ENCODE peak calls at places on chromosomes 12 and 14, in nine cellular contexts. M is AG10803, D is OCI-LY7, H is neural progenitor cell, T is H9, C is Panc1, U is WTC11, B is fibroblast of mammary gland, G is psoas muscle. Z is an unnamed sample.

GRCh38 chr12:51118706-51119105 is 35.3 kb upstream of the CSRNP2 start:
- DNase-seq in M (peak), D (no peak), H (no peak), T (no peak), C (peak), U (no peak), B (peak), G (no peak), Z (no peak)

GRCh38 chr12:131061041-131061806 is 107.5 kb downstream of the ADGRD1 start:
- DNase-seq in M (no peak), D (peak), H (no peak), T (peak), C (no peak), U (no peak), B (no peak), G (no peak), Z (no peak)

GRCh38 chr12:125860672-125861288 is 795.5 kb downstream of the AACS start:
- DNase-seq in M (no peak), D (no peak), H (no peak), T (no peak), C (no peak), U (no peak), B (no peak), G (no peak), Z (no peak)

GRCh38 chr12:26205946-26206345 is 10.6 kb downstream of the SSPN start:
- DNase-seq in M (no peak), D (no peak), H (no peak), T (no peak), C (no peak), U (no peak), B (no peak), G (no peak), Z (no peak)

GRCh38 chr12:100043657-100044056 is 58.9 kb upstream of the ANKS1B start:
- DNase-seq in M (no peak), D (no peak), H (no peak), T (no peak), C (no peak), U (no peak), B (no peak), G (no peak), Z (no peak)

GRCh38 chr12:28583771-28584261 is 393.6 kb downstream of the CCDC91 start:
- DNase-seq in M (peak), D (no peak), H (no peak), T (no peak), C (no peak), U (no peak), B (peak), G (no peak), Z (no peak)

GRCh38 chr14:103136388-103137271 is 13.4 kb downstream of the TNFAIP2 start:
- DNase-seq in M (peak), D (no peak), H (peak), T (peak), C (peak), U (peak), B (peak), G (peak), Z (no peak)

GRCh38 chr12:72365151-72365550 is 93.0 kb downstream of the TRHDE start:
- DNase-seq in M (no peak), D (no peak), H (no peak), T (no peak), C (no peak), U (no peak), B (no peak), G (no peak), Z (no peak)

GRCh38 chr12:118311666-118312065 is 61.0 kb downstream of the TAOK3 start:
- DNase-seq in M (peak), D (no peak), H (no peak), T (no peak), C (no peak), U (no peak), B (no peak), G (no peak), Z (no peak)

GRCh38 chr12:122023339-122024131 is 1.9 kb downstream of the BCL7A start:
- DNase-seq in M (peak), D (peak), H (peak), T (peak), C (no peak), U (peak), B (peak), G (peak), Z (peak)

GRCh38 chr12:29039013-29039412 is 110.1 kb upstream of the FAR2 start:
- DNase-seq in M (peak), D (no peak), H (no peak), T (no peak), C (no peak), U (no peak), B (peak), G (no peak), Z (no peak)

GRCh38 chr14:96027356-96028335 is 11.5 kb upstream of the C14orf132 start:
- DNase-seq in M (no peak), D (no peak), H (peak), T (no peak), C (no peak), U (no peak), B (no peak), G (no peak), Z (no peak)

GRCh38 chr12:25670076-25671055 is 117.3 kb upstream of the LMNTD1 start:
- DNase-seq in M (no peak), D (no peak), H (no peak), T (no peak), C (no peak), U (no peak), B (peak), G (no peak), Z (no peak)

GRCh38 chr14:102774391-102775153 is 2.7 kb upstream of the TRAF3 start:
- DNase-seq in M (peak), D (peak), H (peak), T (peak), C (no peak), U (peak), B (peak), G (no peak), Z (peak)

GRCh38 chr12:8681129-8681902 is 16.5 kb upstream of the RIMKLB start:
- DNase-seq in M (peak), D (no peak), H (no peak), T (peak), C (no peak), U (no peak), B (peak), G (no peak), Z (no peak)

GRCh38 chr12:131347345-131347714 is 363.6 kb upstream of the SFSWAP start:
- DNase-seq in M (no peak), D (no peak), H (no peak), T (no peak), C (no peak), U (no peak), B (no peak), G (no peak), Z (no peak)

GRCh38 chr12:89333564-89334252 is 18.6 kb downstream of the DUSP6 start:
- DNase-seq in M (no peak), D (no peak), H (peak), T (no peak), C (no peak), U (no peak), B (no peak), G (no peak), Z (no peak)

GRCh38 chr12:10320643-10321042 is 13.0 kb downstream of the KLRD1 start:
- DNase-seq in M (no peak), D (no peak), H (no peak), T (no peak), C (no peak), U (no peak), B (no peak), G (no peak), Z (no peak)

GRCh38 chr12:126464157-126464556 is 1398.9 kb downstream of the AACS start:
- DNase-seq in M (no peak), D (no peak), H (no peak), T (no peak), C (no peak), U (no peak), B (no peak), G (no peak), Z (no peak)

GRCh38 chr14:82537831-82538230 is 1004.2 kb upstream of the SEL1L start:
- DNase-seq in M (no peak), D (no peak), H (peak), T (no peak), C (no peak), U (no peak), B (no peak), G (no peak), Z (no peak)

GRCh38 chr12:11755311-11755930 is 105.9 kb downstream of the ETV6 start:
- DNase-seq in M (peak), D (no peak), H (no peak), T (no peak), C (no peak), U (no peak), B (peak), G (no peak), Z (no peak)

GRCh38 chr12:53010955-53011354 is 4.7 kb downstream of the EIF4B start:
- DNase-seq in M (no peak), D (no peak), H (no peak), T (no peak), C (no peak), U (no peak), B (no peak), G (no peak), Z (no peak)

GRCh38 chr14:34211732-34212131 is 250.3 kb downstream of the SPTSSA start:
- DNase-seq in M (no peak), D (no peak), H (no peak), T (no peak), C (no peak), U (no peak), B (peak), G (no peak), Z (no peak)

GRCh38 chr14:24246765-24247212 is 4.4 kb upstream of the TINF2 start:
- DNase-seq in M (no peak), D (peak), H (no peak), T (no peak), C (no peak), U (no peak), B (no peak), G (no peak), Z (no peak)

GRCh38 chr14:35300228-35300627 is 8.0 kb downstream of the PSMA6 start:
- DNase-seq in M (no peak), D (no peak), H (no peak), T (no peak), C (no peak), U (no peak), B (no peak), G (no peak), Z (no peak)

GRCh38 chr12:51051787-51052186 is 3.7 kb downstream of the LETMD1 start:
- DNase-seq in M (no peak), D (no peak), H (no peak), T (no peak), C (no peak), U (no peak), B (no peak), G (no peak), Z (no peak)

GRCh38 chr12:69994593-69995222 is 169.7 kb downstream of the MYRFL start:
- DNase-seq in M (no peak), D (no peak), H (no peak), T (no peak), C (no peak), U (no peak), B (no peak), G (no peak), Z (no peak)

GRCh38 chr14:53409289-53409688 is 256.2 kb upstream of the DDHD1 start:
- DNase-seq in M (no peak), D (no peak), H (no peak), T (no peak), C (no peak), U (no peak), B (no peak), G (no peak), Z (no peak)

GRCh38 chr12:55044135-55044534 is 24.4 kb downstream of the NEUROD4 start:
- DNase-seq in M (no peak), D (no peak), H (no peak), T (peak), C (no peak), U (peak), B (no peak), G (no peak), Z (no peak)

GRCh38 chr14:106844608-106845285 is 1318.4 kb downstream of the TMEM121 start:
- DNase-seq in M (no peak), D (peak), H (no peak), T (no peak), C (no peak), U (no peak), B (peak), G (peak), Z (no peak)

GRCh38 chr12:49231881-49232650 is 32.8 kb upstream of the TUBA1C start:
- DNase-seq in M (peak), D (no peak), H (peak), T (no peak), C (no peak), U (no peak), B (peak), G (no peak), Z (no peak)

GRCh38 chr12:125983094-125983783 is 918.0 kb downstream of the AACS start:
- DNase-seq in M (no peak), D (no peak), H (peak), T (peak), C (no peak), U (no peak), B (no peak), G (no peak), Z (peak)

GRCh38 chr12:48063530-48063929 is 42.3 kb downstream of the SENP1 start:
- DNase-seq in M (no peak), D (no peak), H (no peak), T (no peak), C (no peak), U (no peak), B (no peak), G (no peak), Z (no peak)

GRCh38 chr12:47832263-47832933 is 12.7 kb upstream of the HDAC7 start:
- DNase-seq in M (no peak), D (peak), H (no peak), T (no peak), C (no peak), U (no peak), B (no peak), G (no peak), Z (no peak)

GRCh38 chr14:99189201-99189801 is 82.7 kb downstream of the BCL11B start:
- DNase-seq in M (no peak), D (no peak), H (no peak), T (no peak), C (no peak), U (no peak), B (no peak), G (no peak), Z (no peak)

GRCh38 chr14:89911018-89911919 is 43.3 kb downstream of the EFCAB11 start:
- DNase-seq in M (peak), D (no peak), H (peak), T (peak), C (no peak), U (peak), B (peak), G (no peak), Z (no peak)

GRCh38 chr14:91113829-91114078 is at the start of gene DGLUCY:
- DNase-seq in M (peak), D (peak), H (no peak), T (no peak), C (no peak), U (no peak), B (peak), G (peak), Z (no peak)

GRCh38 chr12:39145175-39145999 is 240.0 kb upstream of the CPNE8 start:
- DNase-seq in M (peak), D (no peak), H (peak), T (peak), C (no peak), U (peak), B (peak), G (peak), Z (peak)
- TF ChIP-seq CTCF in M (peak), D (peak), H (peak), T (peak), C (peak), U (peak), B (peak), G (no peak), Z (peak)

GRCh38 chr12:92412931-92413685 is 267.5 kb upstream of the BTG1 start:
- DNase-seq in M (peak), D (no peak), H (no peak), T (no peak), C (no peak), U (no peak), B (no peak), G (no peak), Z (no peak)

GRCh38 chr12:92416385-92416812 is 270.8 kb upstream of the BTG1 start:
- DNase-seq in M (no peak), D (no peak), H (no peak), T (no peak), C (no peak), U (no peak), B (no peak), G (no peak), Z (no peak)

GRCh38 chr12:92408072-92408900 is 262.6 kb upstream of the BTG1 start:
- DNase-seq in M (peak), D (peak), H (peak), T (peak), C (peak), U (peak), B (peak), G (no peak), Z (peak)

GRCh38 chr12:92414383-92415065 is 268.9 kb upstream of the BTG1 start:
- DNase-seq in M (no peak), D (no peak), H (no peak), T (no peak), C (no peak), U (no peak), B (no peak), G (no peak), Z (no peak)

GRCh38 chr12:92411687-92412086 is 266.0 kb upstream of the BTG1 start:
- DNase-seq in M (no peak), D (no peak), H (no peak), T (no peak), C (no peak), U (no peak), B (no peak), G (no peak), Z (no peak)
- TF ChIP-seq CTCF in M (no peak), D (no peak), H (no peak), T (no peak), C (no peak), U (no peak), B (no peak), G (no peak), Z (no peak)

GRCh38 chr12:114631242-114631641 is 52.7 kb downstream of the TBX3 start:
- DNase-seq in M (no peak), D (no peak), H (no peak), T (no peak), C (no peak), U (no peak), B (no peak), G (no peak), Z (no peak)

GRCh38 chr12:114638790-114639435 is 45.1 kb downstream of the TBX3 start:
- DNase-seq in M (no peak), D (no peak), H (no peak), T (peak), C (no peak), U (peak), B (no peak), G (no peak), Z (no peak)

GRCh38 chr12:114636723-114637480 is 47.1 kb downstream of the TBX3 start:
- DNase-seq in M (peak), D (no peak), H (peak), T (peak), C (no peak), U (peak), B (peak), G (no peak), Z (no peak)
- TF ChIP-seq CTCF in M (peak), D (peak), H (peak), T (peak), C (peak), U (no peak), B (peak), G (no peak), Z (peak)

DNA sequence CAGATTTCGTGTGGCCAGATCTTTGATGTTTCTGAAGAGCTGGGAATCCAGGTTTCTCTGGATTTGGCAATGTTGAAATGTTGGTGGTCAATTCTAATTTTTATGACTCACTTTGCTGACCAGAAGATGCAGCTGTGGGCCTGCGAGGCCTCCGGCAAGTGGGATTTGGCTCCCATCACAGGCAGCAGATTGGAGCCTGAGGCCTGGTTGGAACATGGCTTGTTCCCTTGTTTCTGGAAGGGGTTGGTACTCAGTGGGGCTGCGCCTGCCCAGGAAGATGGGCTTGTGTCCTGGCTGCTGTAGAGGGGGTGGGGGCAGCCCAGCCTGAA is 23.1 kb downstream of the FBRSL1 start:
- DNase-seq in M (peak), D (no peak), H (no peak), T (no peak), C (no peak), U (no peak), B (peak), G (no peak), Z (no peak)
- TF ChIP-seq CTCF in M (no peak), D (no peak), H (no peak), T (no peak), C (no peak), U (no peak), B (no peak), G (no peak), Z (no peak)

GRCh38 chr14:23005451-23005850 is 4.5 kb downstream of the C14orf93 start:
- DNase-seq in M (no peak), D (no peak), H (no peak), T (no peak), C (no peak), U (no peak), B (no peak), G (no peak), Z (no peak)
- TF ChIP-seq CTCF in M (no peak), D (no peak), H (no peak), T (no peak), C (no peak), U (no peak), B (no peak), G (no peak), Z (no peak)